ENCODE peak calls at places on chromosomes 6 and 20, in seven cellular contexts. R, V, K, D, J, N and B are unnamed samples.

GRCh38 chr6:18165746-18166145 is 10.5 kb downstream of the KDM1B start:
- DNase-seq in D (no peak), V (no peak), K (no peak), R (no peak), N (no peak), J (no peak), B (no peak)

GRCh38 chr6:30942338-30943060 is 1.7 kb downstream of the MUCL3 start:
- DNase-seq in N (peak), V (no peak), D (peak), J (peak), K (no peak), R (peak), B (no peak)

GRCh38 chr20:34583524-34583923 is 25.0 kb downstream of the MAP1LC3A start:
- DNase-seq in D (no peak), R (no peak), K (no peak), N (no peak), J (no peak), V (no peak), B (no peak)

GRCh38 chr6:8215631-8216030 is 113.3 kb upstream of the EEF1E1 start:
- DNase-seq in D (peak), J (no peak), R (peak), K (no peak), N (no peak), V (no peak), B (no peak)

GRCh38 chr6:150079604-150080003 is 10.7 kb upstream of the ULBP3 start:
- DNase-seq in D (peak), R (no peak), J (no peak), N (no peak), K (no peak), V (no peak), B (no peak)

GRCh38 chr6:29953706-29954105 is 11.4 kb downstream of the HLA-A start:
- DNase-seq in V (no peak), D (no peak), J (no peak), N (no peak), R (peak), K (no peak), B (no peak)

GRCh38 chr20:46056970-46057855 is 28.2 kb downstream of the SLC12A5 start:
- DNase-seq in D (peak), J (peak), V (no peak), R (no peak), K (no peak), N (no peak), B (no peak)

GRCh38 chr6:137699036-137699683 is 167.9 kb upstream of the TNFAIP3 start:
- DNase-seq in J (no peak), R (peak), N (no peak), K (no peak), D (no peak), V (no peak), B (no peak)

GRCh38 chr6:8530775-8531435 is 95.6 kb upstream of the SLC35B3 start:
- DNase-seq in V (no peak), N (peak), D (no peak), K (no peak), J (no peak), R (peak), B (no peak)

GRCh38 chr20:58306421-58307261 is 2.9 kb upstream of the RAB22A start:
- DNase-seq in N (no peak), K (no peak), J (no peak), D (peak), V (no peak), R (peak), B (peak)

GRCh38 chr6:22295145-22295544 is 1.7 kb downstream of the PRL start:
- DNase-seq in K (peak), N (peak), R (no peak), J (no peak), D (no peak), V (no peak), B (no peak)

GRCh38 chr6:187252-187840 is 104.9 kb upstream of the DUSP22 start:
- DNase-seq in J (no peak), N (no peak), K (no peak), D (no peak), V (no peak), R (no peak), B (no peak)

GRCh38 chr6:43772571-43773049 is 2.6 kb downstream of the VEGFA start:
- DNase-seq in R (no peak), K (no peak), V (no peak), J (peak), N (no peak), D (no peak), B (no peak)

GRCh38 chr6:124870611-124871201 is 91.5 kb upstream of the RNF217 start:
- DNase-seq in V (no peak), R (peak), K (peak), D (peak), J (no peak), N (no peak), B (no peak)

GRCh38 chr6:170212051-170212756 is 78.7 kb downstream of the DLL1 start:
- DNase-seq in K (no peak), N (no peak), R (no peak), V (no peak), J (no peak), D (no peak), B (no peak)

GRCh38 chr6:37130704-37131103 is 39.2 kb upstream of the PIM1 start:
- DNase-seq in N (no peak), K (no peak), R (peak), V (no peak), D (peak), J (no peak), B (no peak)

GRCh38 chr6:129643968-129644367 is 66.0 kb downstream of the ARHGAP18 start:
- DNase-seq in N (no peak), V (no peak), K (no peak), D (no peak), J (no peak), R (no peak), B (no peak)

GRCh38 chr20:59004763-59005522 is 2.1 kb downstream of the CTSZ start:
- DNase-seq in V (no peak), D (no peak), R (no peak), N (no peak), J (no peak), K (no peak), B (no peak)

GRCh38 chr6:117549606-117550005 is 52.7 kb downstream of the GOPC start:
- DNase-seq in N (no peak), J (no peak), K (no peak), R (peak), D (no peak), V (no peak), B (no peak)

GRCh38 chr20:3248167-3248992 is 9.4 kb upstream of the SLC4A11 start:
- DNase-seq in R (no peak), K (no peak), V (no peak), J (no peak), N (peak), D (peak), B (no peak)

GRCh38 chr6:1043458-1043836 is 268.5 kb upstream of the FOXQ1 start:
- DNase-seq in V (no peak), R (no peak), N (no peak), D (no peak), K (no peak), J (no peak), B (no peak)

GRCh38 chr20:53258741-53259140 is 286.6 kb downstream of the TSHZ2 start:
- DNase-seq in V (no peak), K (no peak), D (no peak), R (no peak), N (no peak), J (no peak), B (no peak)

GRCh38 chr6:137341721-137342195 is 122.6 kb upstream of the IFNGR1 start:
- DNase-seq in D (no peak), J (no peak), V (peak), N (peak), K (peak), R (peak), B (peak)

GRCh38 chr20:24956001-24956761 is 7.1 kb downstream of the CST7 start:
- DNase-seq in D (no peak), K (no peak), R (no peak), V (no peak), J (no peak), N (peak), B (no peak)

GRCh38 chr20:46202758-46203509 is 84.8 kb downstream of the CD40 start:
- DNase-seq in D (no peak), V (no peak), J (no peak), K (no peak), R (no peak), N (no peak), B (no peak)

GRCh38 chr20:36028106-36028826 is 59.9 kb downstream of the CNBD2 start:
- DNase-seq in N (no peak), R (no peak), J (no peak), K (no peak), D (no peak), V (no peak), B (no peak)

GRCh38 chr20:62069741-62070216 is 4.1 kb upstream of the TAF4 start:
- DNase-seq in J (no peak), D (peak), V (no peak), R (peak), K (no peak), N (no peak), B (no peak)

GRCh38 chr6:93902517-93902916 is 483.2 kb upstream of the EPHA7 start:
- DNase-seq in V (no peak), R (no peak), K (no peak), J (no peak), N (no peak), D (no peak), B (no peak)

GRCh38 chr6:27078734-27079357 is 168.7 kb upstream of the PRSS16 start:
- DNase-seq in R (peak), D (peak), V (no peak), N (peak), J (no peak), K (peak), B (no peak)

GRCh38 chr6:168133186-168133585 is 54.2 kb upstream of the FRMD1 start:
- DNase-seq in J (peak), R (no peak), V (no peak), D (peak), N (peak), K (no peak), B (no peak)

GRCh38 chr6:63923139-63923739 is 287.6 kb downstream of the PHF3 start:
- DNase-seq in J (no peak), K (peak), R (peak), N (peak), D (peak), V (no peak), B (no peak)

GRCh38 chr6:147793871-147794643 is 285.6 kb downstream of the SAMD5 start:
- DNase-seq in D (no peak), N (no peak), K (no peak), V (no peak), J (no peak), R (no peak), B (no peak)

GRCh38 chr6:53983301-53983700 is 127.9 kb upstream of the MLIP start:
- DNase-seq in N (no peak), D (peak), V (no peak), R (no peak), K (no peak), J (no peak), B (no peak)